ENCODE peak calls at places on chromosomes 3 and 15, in eight cellular contexts. L is AG04450, U is lung, S is retinal pigment epithelial cell, E is WERI-Rb-1, R is GM06990, M is GM10248, N is GM23338. X is an unnamed sample.
A peak's percentile ranks its signal among the peaks of the same experiment; 100 is the strongest.

GRCh38 chr15:27418729-27419128 is 447.7 kb downstream of the GABRG3 start:
- DNase-seq in L (no peak), U (no peak), S (no peak), E (no peak), R (no peak), M (no peak), N (peak; percentile 78), X (no peak)

GRCh38 chr3:112390783-112391641 is 58.1 kb downstream of the CD200 start:
- DNase-seq in L (peak; percentile 94), U (no peak), S (peak; percentile 80), E (no peak), R (no peak), M (no peak), N (peak; percentile 72), X (no peak)

GRCh38 chr15:49678655-49679054 is 57.8 kb downstream of the DTWD1 start:
- DNase-seq in L (no peak), U (no peak), S (no peak), E (no peak), R (no peak), M (no peak), N (no peak), X (no peak)

GRCh38 chr3:100563652-100564215 is 45.7 kb upstream of the ADGRG7 start:
- DNase-seq in L (no peak), U (no peak), S (no peak), E (no peak), R (no peak), M (no peak), N (no peak), X (no peak)

GRCh38 chr3:164208846-164209245 is 869.5 kb downstream of the SI start:
- DNase-seq in L (no peak), U (no peak), S (no peak), E (no peak), R (no peak), M (no peak), N (peak; percentile 10), X (no peak)

GRCh38 chr15:77482570-77482969 is 61.9 kb downstream of the HMG20A start:
- DNase-seq in L (peak; percentile 50), U (no peak), S (peak; percentile 65), E (no peak), R (no peak), M (no peak), N (no peak), X (no peak)

GRCh38 chr3:153757839-153758238 is 363.4 kb upstream of the ARHGEF26 start:
- DNase-seq in L (no peak), U (no peak), S (no peak), E (no peak), R (no peak), M (no peak), N (no peak), X (no peak)

GRCh38 chr15:45469027-45469426 is 53.5 kb downstream of the SLC30A4 start:
- DNase-seq in L (no peak), U (no peak), S (no peak), E (no peak), R (no peak), M (no peak), N (no peak), X (no peak)

GRCh38 chr3:24220859-24221657 is 273.6 kb downstream of the THRB start:
- DNase-seq in L (peak; percentile 68), U (no peak), S (peak; percentile 78), E (no peak), R (no peak), M (no peak), N (peak; percentile 54), X (peak; percentile 92)

GRCh38 chr3:67109651-67110204 is 111.6 kb downstream of the KBTBD8 start:
- DNase-seq in L (peak; percentile 55), U (no peak), S (peak; percentile 22), E (no peak), R (no peak), M (peak; percentile 6), N (peak; percentile 87), X (peak; percentile 41)

DNA sequence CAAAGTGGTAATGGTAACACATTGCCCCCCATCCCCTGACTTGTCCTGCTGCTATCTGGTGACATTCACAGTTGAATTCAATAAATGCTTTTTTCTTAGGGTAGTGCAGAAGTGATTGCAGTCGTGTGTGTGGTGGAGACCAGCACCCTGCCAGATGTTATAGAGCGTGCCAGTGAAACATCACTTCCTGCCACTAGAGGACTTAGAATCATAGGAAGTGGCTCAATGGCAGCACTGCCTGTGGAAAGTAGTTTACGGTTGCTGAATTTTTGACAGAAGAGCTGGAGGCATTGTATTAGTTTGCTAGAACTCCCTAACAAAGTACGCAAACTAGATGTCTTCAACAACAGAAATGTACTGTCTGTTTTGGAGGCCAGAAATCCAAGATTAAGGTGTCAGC is 37.4 kb upstream of the P2RY12 start:
- DNase-seq in L (no peak), U (no peak), S (no peak), E (no peak), R (no peak), M (no peak), N (peak; percentile 24), X (no peak)
- TF ChIP-seq CTCF in L (no peak), U (no peak), S (peak; percentile 1), E (no peak), R (peak; percentile 14), M (no peak), N (peak; percentile 25), X (peak; percentile 11)

GRCh38 chr15:66831801-66832390 is 129.9 kb downstream of the SMAD6 start:
- DNase-seq in L (no peak), U (no peak), S (no peak), E (no peak), R (no peak), M (no peak), N (no peak), X (no peak)

GRCh38 chr15:66831289-66831688 is 129.3 kb downstream of the SMAD6 start:
- DNase-seq in L (no peak), U (no peak), S (no peak), E (no peak), R (no peak), M (no peak), N (no peak), X (no peak)

GRCh38 chr15:66829551-66830131 is 127.6 kb downstream of the SMAD6 start:
- DNase-seq in L (no peak), U (no peak), S (no peak), E (no peak), R (no peak), M (no peak), N (no peak), X (no peak)

GRCh38 chr15:66832679-66833078 is 130.6 kb downstream of the SMAD6 start:
- DNase-seq in L (no peak), U (no peak), S (no peak), E (no peak), R (no peak), M (no peak), N (no peak), X (no peak)

GRCh38 chr15:66830358-66830757 is 128.3 kb downstream of the SMAD6 start:
- DNase-seq in L (no peak), U (no peak), S (peak; percentile 79), E (no peak), R (no peak), M (no peak), N (no peak), X (no peak)
- TF ChIP-seq CTCF in L (no peak), U (no peak), S (no peak), E (no peak), R (no peak), M (no peak), N (no peak), X (no peak)

DNA sequence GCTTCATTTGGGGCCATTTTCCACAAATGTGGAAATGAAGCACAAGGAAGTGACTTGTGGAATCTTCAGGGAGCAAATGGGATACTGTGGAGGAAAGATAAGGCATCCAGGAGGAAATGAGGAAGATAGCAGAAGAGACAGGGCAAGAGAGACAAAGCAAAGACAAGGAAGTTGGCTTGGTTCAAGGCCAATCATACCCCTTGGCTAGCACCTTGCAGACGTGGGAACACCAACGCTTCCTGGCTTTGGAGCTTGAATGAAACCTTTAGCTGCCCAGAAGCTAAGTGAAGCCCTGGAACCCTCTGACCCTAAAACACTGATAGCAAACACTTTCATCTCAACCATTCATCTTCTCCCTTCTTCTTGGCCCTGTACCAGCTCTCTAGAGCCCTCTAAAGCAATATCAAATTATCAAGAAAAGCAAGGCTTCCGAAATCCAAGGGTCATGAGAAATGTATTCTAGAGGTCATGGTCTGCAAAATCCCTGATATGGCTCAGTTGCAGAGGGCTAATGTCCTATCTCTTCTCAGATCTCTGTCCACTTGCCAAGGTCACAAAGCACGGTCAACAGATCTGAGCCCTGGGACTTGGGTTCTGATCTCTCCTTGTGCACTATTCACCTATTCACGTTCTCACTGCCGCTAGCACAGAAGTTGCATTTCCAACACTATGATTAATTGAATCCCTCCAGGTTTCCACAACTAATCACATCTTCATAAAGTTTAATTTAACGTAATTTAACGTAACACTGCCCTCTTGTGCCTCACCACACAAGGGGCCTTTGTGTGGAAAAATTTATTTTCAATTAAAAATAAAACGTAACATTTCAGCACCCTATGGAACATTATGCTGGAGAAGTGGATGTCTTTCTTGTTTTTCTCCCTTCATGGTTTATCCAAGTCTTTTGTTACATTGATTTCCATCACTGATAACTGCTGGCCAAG is 557.6 kb upstream of the ADAMTS9 start:
- DNase-seq in L (no peak), U (no peak), S (no peak), E (no peak), R (no peak), M (no peak), N (peak; percentile 24), X (no peak)
- TF ChIP-seq CTCF in L (peak; percentile 23), U (no peak), S (peak; percentile 64), E (no peak), R (no peak), M (no peak), N (peak; percentile 60), X (peak; percentile 60)

GRCh38 chr15:57343018-57343417 is 33.3 kb upstream of the CGNL1 start:
- DNase-seq in L (no peak), U (no peak), S (no peak), E (peak; percentile 50), R (no peak), M (no peak), N (no peak), X (no peak)

GRCh38 chr15:57343526-57343925 is 32.8 kb upstream of the CGNL1 start:
- DNase-seq in L (no peak), U (no peak), S (no peak), E (peak; percentile 39), R (no peak), M (no peak), N (no peak), X (no peak)

GRCh38 chr15:57344282-57344681 is 32.0 kb upstream of the CGNL1 start:
- DNase-seq in L (no peak), U (no peak), S (no peak), E (peak; percentile 50), R (no peak), M (no peak), N (no peak), X (no peak)

GRCh38 chr15:57339321-57339720 is 37.0 kb upstream of the CGNL1 start:
- DNase-seq in L (no peak), U (no peak), S (no peak), E (peak; percentile 60), R (no peak), M (no peak), N (no peak), X (no peak)

DNA sequence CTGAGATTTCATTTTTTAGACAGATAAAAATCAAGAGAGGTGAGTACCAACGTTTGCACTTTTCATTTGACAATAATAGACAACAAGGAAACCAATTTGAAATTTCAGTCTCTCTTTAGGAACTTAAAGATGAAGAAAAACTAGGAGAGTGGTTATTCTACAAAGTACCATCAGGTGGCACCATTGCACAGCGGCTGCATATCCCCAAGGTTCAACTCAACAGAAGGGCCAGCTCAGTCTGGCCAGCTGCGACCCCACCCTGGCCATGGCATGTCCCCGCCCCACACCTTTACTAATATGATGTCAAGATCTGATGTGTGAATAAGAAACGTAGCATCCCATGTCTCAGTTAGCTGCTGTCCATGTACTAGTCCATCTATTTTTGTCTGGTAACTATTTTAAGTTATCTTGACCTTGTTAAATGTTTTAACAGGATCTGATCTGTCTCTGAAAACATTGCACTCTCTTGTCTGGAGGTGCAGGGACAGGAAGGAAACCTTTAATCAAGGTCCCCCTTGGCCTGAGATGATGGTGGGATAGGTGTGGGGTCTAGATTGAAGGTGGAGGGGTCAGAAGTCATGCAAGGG is 35.5 kb upstream of the CGNL1 start:
- DNase-seq in L (no peak), U (peak; percentile 46), S (no peak), E (peak; percentile 63), R (peak; percentile 34), M (peak; percentile 59), N (peak; percentile 80), X (no peak)
- TF ChIP-seq CTCF in L (peak; percentile 84), U (peak; percentile 80), S (peak; percentile 81), E (peak; percentile 73), R (peak; percentile 86), M (peak; percentile 75), N (peak; percentile 92), X (peak; percentile 83)

X was measured in epithelial cell of proximal tubule.